ENCODE peak calls at places on chromosomes 3 and 15, in seven cellular contexts. L is H9, U is fibroblast of lung, O is neuronal stem cell, W is mammary epithelial cell, I is astrocyte, R is SK-N-SH. J is an unnamed sample.
A peak's percentile ranks its signal among the peaks of the same experiment; 100 is the strongest.

GRCh38 chr15:75049392-75049791 is 26.0 kb downstream of the PPCDC start:
- DNase-seq in L (no peak), U (no peak), O (no peak), W (no peak), I (no peak), R (peak; percentile 71), J (no peak)

GRCh38 chr3:32432711-32433530 is 41.3 kb downstream of the CMTM7 start:
- DNase-seq in L (no peak), U (no peak), O (no peak), W (no peak), I (no peak), R (no peak), J (peak; percentile 58)

GRCh38 chr15:77838061-77838460 is 205.3 kb upstream of the LINGO1 start:
- DNase-seq in L (no peak), U (peak; percentile 69), O (no peak), W (no peak), I (peak; percentile 51), R (no peak), J (no peak)

GRCh38 chr3:39166932-39167532 is 13.6 kb upstream of the CSRNP1 start:
- DNase-seq in L (no peak), U (peak; percentile 78), O (no peak), W (peak; percentile 83), I (peak; percentile 77), R (no peak), J (peak; percentile 96)

GRCh38 chr15:101828774-101829173 is 16.8 kb downstream of the OR4F15 start:
- DNase-seq in L (no peak), U (no peak), O (no peak), W (no peak), I (no peak), R (no peak), J (no peak)

GRCh38 chr15:90560229-90560771 is 30.6 kb downstream of the CRTC3 start:
- DNase-seq in L (no peak), U (peak; percentile 96), O (no peak), W (peak; percentile 57), I (peak; percentile 97), R (peak; percentile 66), J (peak; percentile 96)

GRCh38 chr15:84750583-84751092 is 2.2 kb downstream of the ZNF592 start:
- DNase-seq in L (no peak), U (no peak), O (no peak), W (no peak), I (no peak), R (no peak), J (no peak)

GRCh38 chr15:85380217-85380859 is at the start of gene AKAP13:
- DNase-seq in L (peak; percentile 100), U (peak; percentile 100), O (peak; percentile 98), W (peak; percentile 100), I (peak; percentile 100), R (peak; percentile 95), J (peak; percentile 99)

GRCh38 chr3:73490453-73491311 is 134.1 kb downstream of the PDZRN3 start:
- DNase-seq in L (peak; percentile 69), U (peak; percentile 72), O (no peak), W (no peak), I (peak; percentile 55), R (no peak), J (peak; percentile 76)

GRCh38 chr15:101126618-101127502 is 125.0 kb downstream of the CHSY1 start:
- DNase-seq in L (no peak), U (peak; percentile 69), O (no peak), W (no peak), I (peak; percentile 64), R (peak; percentile 63), J (peak; percentile 60)

GRCh38 chr3:136787226-136787793 is 31.6 kb upstream of the SLC35G2 start:
- DNase-seq in L (no peak), U (peak; percentile 48), O (no peak), W (no peak), I (peak; percentile 38), R (no peak), J (peak; percentile 29)
- H3K9ac ChIP-seq in L (no peak overlapping the region), U (no peak overlapping the region), O (no peak overlapping the region), W (no peak overlapping the region), I (peak overlapping the region; percentile 54), R (no peak overlapping the region), J (peak overlapping the region; percentile 80)

GRCh38 chr3:143150979-143151726 is 31.6 kb downstream of the CHST2 start:
- DNase-seq in L (no peak), U (no peak), O (no peak), W (no peak), I (no peak), R (no peak), J (peak; percentile 13)
- H3K9ac ChIP-seq in L (no peak overlapping the region), U (no peak overlapping the region), O (no peak overlapping the region), W (no peak overlapping the region), I (no peak overlapping the region), R (no peak overlapping the region), J (no peak overlapping the region)

DNA sequence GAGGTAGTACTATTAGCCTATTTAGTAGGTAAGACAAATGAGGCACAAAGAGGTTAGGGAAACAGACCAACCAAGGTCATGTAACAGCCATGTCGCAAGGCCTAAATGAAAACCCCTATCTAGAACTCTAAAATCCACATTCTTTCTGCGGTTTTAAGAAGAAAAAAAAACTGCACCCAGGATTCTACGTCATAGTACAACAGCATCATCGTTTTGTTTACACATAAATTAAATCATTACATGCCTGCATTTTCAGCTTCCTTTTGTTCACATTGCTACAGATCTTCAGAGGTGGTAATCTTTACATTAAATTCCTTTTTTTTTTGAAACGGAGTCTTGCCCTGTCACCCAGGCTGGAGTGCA is 548 bp upstream of the PSMD6 start:
- DNase-seq in L (no peak), U (no peak), O (no peak), W (no peak), I (no peak), R (no peak), J (peak; percentile 11)
- H3K9ac ChIP-seq in L (no peak overlapping the region), U (no peak overlapping the region), O (no peak overlapping the region), W (no peak overlapping the region), I (peak overlapping the region; percentile 98), R (peak overlapping the region; percentile 96), J (peak overlapping the region; percentile 100)

GRCh38 chr3:146156801-146157310 is 4.1 kb downstream of the PLOD2 start:
- DNase-seq in L (no peak), U (no peak), O (no peak), W (no peak), I (no peak), R (no peak), J (no peak)

GRCh38 chr3:146157325-146158060 is 3.5 kb downstream of the PLOD2 start:
- DNase-seq in L (no peak), U (no peak), O (no peak), W (no peak), I (no peak), R (no peak), J (no peak)

GRCh38 chr3:146155022-146155421 is 6.0 kb downstream of the PLOD2 start:
- DNase-seq in L (no peak), U (no peak), O (no peak), W (no peak), I (no peak), R (no peak), J (no peak)

GRCh38 chr3:146154316-146154715 is 6.7 kb downstream of the PLOD2 start:
- DNase-seq in L (no peak), U (no peak), O (no peak), W (no peak), I (no peak), R (no peak), J (no peak)

GRCh38 chr3:146156060-146156459 is 4.9 kb downstream of the PLOD2 start:
- DNase-seq in L (no peak), U (no peak), O (no peak), W (no peak), I (no peak), R (no peak), J (peak; percentile 63)
- H3K9ac ChIP-seq in L (no peak overlapping the region), U (no peak overlapping the region), O (no peak overlapping the region), W (no peak overlapping the region), I (no peak overlapping the region), R (no peak overlapping the region), J (peak overlapping the region; percentile 47)

GRCh38 chr3:126267169-126267975 is 87.0 kb upstream of the ALDH1L1 start:
- DNase-seq in L (peak; percentile 86), U (peak; percentile 91), O (peak; percentile 93), W (peak; percentile 72), I (peak; percentile 87), R (peak; percentile 82), J (peak; percentile 91)
- H3K9ac ChIP-seq in L (peak overlapping the region; percentile 74), U (peak overlapping the region; percentile 69), O (peak overlapping the region; percentile 85), W (no peak overlapping the region), I (peak overlapping the region; percentile 72), R (peak overlapping the region; percentile 25), J (peak overlapping the region; percentile 81)